ENCODE peak calls at places on chromosomes 11 and 22, in eight cellular contexts. Q is central memory CD4-positive, alpha-beta T cell; S is SHP77; K is HS-5; T is GM03348; J is T-helper 1 cell; D is PC-9; U is heart right ventricle. H is an unnamed sample.

GRCh38 chr22:22698263-22698750 is 53.9 kb downstream of the GGTLC2 start:
- DNase-seq in Q (no peak), S (no peak), K (no peak), T (no peak), J (no peak), D (no peak), U (no peak), H (no peak)

GRCh38 chr11:69499216-69499945 is 17.9 kb downstream of the LINC01488 start:
- DNase-seq in Q (no peak), S (no peak), K (no peak), T (no peak), J (no peak), D (no peak), U (no peak), H (no peak)

GRCh38 chr11:70610561-70610960 is 212.2 kb downstream of the CTTN start:
- DNase-seq in Q (no peak), S (no peak), K (no peak), T (no peak), J (no peak), D (no peak), U (no peak), H (no peak)

GRCh38 chr11:133809525-133810178 is 35.7 kb downstream of the SPATA19 start:
- DNase-seq in Q (no peak), S (no peak), K (no peak), T (no peak), J (no peak), D (no peak), U (peak; percentile 23), H (no peak)

GRCh38 chr22:19580291-19580890 is 56.2 kb upstream of the CLDN5 start:
- DNase-seq in Q (no peak), S (no peak), K (no peak), T (no peak), J (no peak), D (no peak), U (no peak), H (no peak)

GRCh38 chr11:1570001-1570453 is 2.0 kb downstream of the DUSP8 start:
- DNase-seq in Q (no peak), S (no peak), K (no peak), T (no peak), J (no peak), D (no peak), U (no peak), H (peak; percentile 22)

GRCh38 chr22:44538071-44538470 is 40.0 kb upstream of the RTL6 start:
- DNase-seq in Q (no peak), S (peak; percentile 45), K (no peak), T (peak; percentile 34), J (no peak), D (peak; percentile 19), U (no peak), H (no peak)

GRCh38 chr22:38713921-38714320 is 8.2 kb downstream of the GTPBP1 start:
- DNase-seq in Q (no peak), S (no peak), K (no peak), T (no peak), J (no peak), D (no peak), U (no peak), H (no peak)

GRCh38 chr22:47615051-47615450 is 852.6 kb downstream of the TBC1D22A start:
- DNase-seq in Q (no peak), S (no peak), K (no peak), T (no peak), J (no peak), D (no peak), U (no peak), H (no peak)